ENCODE peak calls at places on chromosomes 4 and X, in five cellular contexts. K is fibroblast of lung; S is effector CD4-positive, alpha-beta T cell; D is HT1080; I is dorsolateral prefrontal cortex. X is an unnamed sample.

GRCh38 chrX:71815121-71815905 is 52.2 kb downstream of the CXorf49B start:
- DNase-seq in D (no peak), S (no peak), I (no peak), K (no peak), X (no peak)

GRCh38 chr4:140666889-140667614 is 89.1 kb downstream of the TBC1D9 start:
- DNase-seq in S (no peak), D (no peak), K (no peak), I (no peak), X (no peak)

GRCh38 chr4:19857405-19857804 is 394.3 kb upstream of the SLIT2 start:
- DNase-seq in K (peak), D (peak), S (no peak), I (no peak), X (peak)

GRCh38 chr4:76216975-76217814 is 3.6 kb upstream of the SCARB2 start:
- DNase-seq in S (no peak), K (no peak), D (no peak), I (no peak), X (no peak)

GRCh38 chr4:77805802-77806201 is 13.4 kb downstream of the CNOT6L start:
- DNase-seq in D (no peak), S (no peak), K (no peak), I (no peak), X (no peak)

GRCh38 chr4:104519588-104519987 is 24.9 kb upstream of the CXXC4 start:
- DNase-seq in D (no peak), K (no peak), S (no peak), I (no peak), X (no peak)

GRCh38 chr4:2412534-2412884 is 5.9 kb downstream of the ZFYVE28 start:
- DNase-seq in S (peak), D (no peak), K (no peak), I (no peak), X (no peak)

GRCh38 chr4:110669663-110670062 is 46.8 kb upstream of the PITX2 start:
- DNase-seq in K (no peak), D (peak), I (no peak), S (no peak), X (no peak)

GRCh38 chrX:24372021-24372763 is 11.8 kb downstream of the SUPT20HL1 start:
- DNase-seq in I (no peak), S (no peak), D (no peak), K (no peak), X (no peak)

GRCh38 chr4:118964891-118965411 is 76.3 kb downstream of the SYNPO2 start:
- DNase-seq in D (no peak), K (peak), S (no peak), I (no peak), X (peak)

GRCh38 chrX:138411048-138411447 is 300.5 kb downstream of the FGF13 start:
- DNase-seq in D (peak), I (no peak), S (no peak), K (no peak), X (no peak)

GRCh38 chr4:41538017-41538733 is at the start of gene LIMCH1:
- DNase-seq in S (no peak), K (peak), D (no peak), I (no peak), X (peak)

GRCh38 chrX:5233830-5234229 is 994.8 kb downstream of the NLGN4X start:
- DNase-seq in S (no peak), K (no peak), D (no peak), I (no peak), X (no peak)

GRCh38 chr4:89915151-89915550 is 20.5 kb downstream of the MMRN1 start:
- DNase-seq in I (no peak), K (peak), D (no peak), S (no peak), X (no peak)

GRCh38 chrX:63475200-63475599 is 124.1 kb upstream of the SPIN4 start:
- DNase-seq in I (no peak), K (peak), D (no peak), S (no peak), X (peak)

GRCh38 chrX:15761564-15762191 is 23.6 kb downstream of the CA5B start:
- DNase-seq in S (peak), K (peak), I (no peak), D (peak), X (peak)

GRCh38 chrX:116342903-116343302 is 93.5 kb upstream of the SLC6A14 start:
- DNase-seq in I (no peak), S (no peak), K (no peak), D (no peak), X (no peak)

GRCh38 chr4:73853246-73853704 is at the start of gene PF4V1:
- DNase-seq in S (no peak), I (no peak), D (no peak), K (no peak), X (peak)

GRCh38 chrX:55919367-55920221 is 202.0 kb downstream of the RRAGB start:
- DNase-seq in I (no peak), K (no peak), D (no peak), S (no peak), X (peak)

GRCh38 chrX:132181364-132181763 is 37.9 kb downstream of the RAP2C start:
- DNase-seq in K (no peak), D (peak), I (no peak), S (no peak), X (peak)

GRCh38 chrX:118552501-118552900 is 56.9 kb downstream of the DOCK11 start:
- DNase-seq in D (peak), S (no peak), K (peak), I (no peak), X (peak)

GRCh38 chr4:112138538-112138937 is 6.7 kb upstream of the FAM241A start:
- DNase-seq in D (no peak), K (no peak), S (no peak), I (no peak), X (no peak)

GRCh38 chr4:116796022-116796421 is 289.4 kb downstream of the TRAM1L1 start:
- DNase-seq in S (no peak), D (no peak), K (no peak), I (no peak), X (no peak)

GRCh38 chr4:183261953-183262775 is 57.9 kb downstream of the CLDN22 start:
- DNase-seq in I (peak), S (peak), K (peak), D (peak), X (peak)

GRCh38 chr4:169823685-169824084 is 65.9 kb upstream of the HPF1 start:
- DNase-seq in D (peak), K (peak), S (no peak), I (no peak), X (peak)

GRCh38 chrX:25028726-25029125 is 13.0 kb upstream of the ARX start:
- DNase-seq in D (peak), I (no peak), S (no peak), K (peak), X (peak)

GRCh38 chr4:147620315-147620714 is 3.1 kb downstream of the TMEM184C start:
- DNase-seq in I (no peak), S (no peak), D (no peak), K (no peak), X (no peak)

GRCh38 chrX:66635360-66635759 is 3.5 kb downstream of the EDA2R start:
- DNase-seq in S (no peak), K (peak), D (peak), I (no peak), X (peak)

GRCh38 chr4:105184316-105184988 is 37.8 kb downstream of the TET2 start:
- DNase-seq in D (no peak), I (no peak), S (no peak), K (no peak), X (no peak)

GRCh38 chrX:2360731-2361130 is 140.0 kb downstream of the DHRSX start:
- DNase-seq in I (no peak), K (no peak), D (no peak), S (no peak), X (no peak)

GRCh38 chrX:134969726-134970125 is 21.1 kb upstream of the SMIM10 start:
- DNase-seq in S (no peak), I (no peak), K (peak), D (no peak), X (peak)

GRCh38 chr4:112546476-112546875 is 30.5 kb upstream of the NEUROG2 start:
- DNase-seq in K (no peak), S (no peak), I (no peak), D (no peak), X (no peak)

GRCh38 chr4:140947507-140947906 is 185.8 kb downstream of the RNF150 start:
- DNase-seq in K (no peak), S (no peak), I (no peak), D (peak), X (peak)

GRCh38 chr4:2411786-2412510 is 6.5 kb downstream of the ZFYVE28 start:
- DNase-seq in D (no peak), I (no peak), K (no peak), S (no peak), X (no peak)

GRCh38 chr4:20044502-20044911 is 207.2 kb upstream of the SLIT2 start:
- DNase-seq in K (peak), I (no peak), D (no peak), S (no peak), X (peak)

GRCh38 chrX:71542411-71542810 is 9.5 kb downstream of the OGT start:
- DNase-seq in K (peak), S (no peak), D (no peak), I (no peak), X (peak)

GRCh38 chrX:3788494-3789233 is 75.2 kb upstream of the PRKX start:
- DNase-seq in D (no peak), I (no peak), K (no peak), S (no peak), X (no peak)